ENCODE peak calls at places on chromosomes 2 and 18, in eight cellular contexts. K is astrocyte of the spinal cord, R is H1, F is body of pancreas, H is GM12865, O is K562, U is psoas muscle, Y is fibroblast of lung. T is an unnamed sample.

GRCh38 chr2:208406474-208407451 is at the start of gene PTH2R:
- DNase-seq in K (no peak), R (peak; percentile 65), F (peak; percentile 50), H (no peak), O (peak; percentile 14), U (peak; percentile 48), Y (peak; percentile 5), T (peak; percentile 73)

GRCh38 chr2:23069156-23069555 is 315.8 kb upstream of the KLHL29 start:
- DNase-seq in K (no peak), R (no peak), F (no peak), H (no peak), O (no peak), U (no peak), Y (no peak), T (no peak)

GRCh38 chr2:109636290-109636675 is 22.1 kb downstream of the SOWAHC start:
- DNase-seq in K (no peak), R (no peak), F (no peak), H (no peak), O (no peak), U (no peak), Y (no peak), T (no peak)

GRCh38 chr2:96909651-96910050 is 39.8 kb upstream of the SEMA4C start:
- DNase-seq in K (no peak), R (no peak), F (no peak), H (no peak), O (no peak), U (no peak), Y (no peak), T (no peak)

GRCh38 chr2:181972431-181973190 is 13.0 kb upstream of the PPP1R1C start:
- DNase-seq in K (no peak), R (no peak), F (no peak), H (no peak), O (no peak), U (no peak), Y (peak; percentile 75), T (no peak)

GRCh38 chr2:239917128-239917956 is 107.8 kb downstream of the NDUFA10 start:
- DNase-seq in K (no peak), R (no peak), F (no peak), H (no peak), O (no peak), U (no peak), Y (no peak), T (peak; percentile 4)

GRCh38 chr2:3661149-3661660 is 3.2 kb downstream of the ALLC start:
- DNase-seq in K (no peak), R (no peak), F (no peak), H (no peak), O (no peak), U (no peak), Y (no peak), T (no peak)

GRCh38 chr18:31973929-31974546 is 31.1 kb upstream of the TRAPPC8 start:
- DNase-seq in K (no peak), R (no peak), F (no peak), H (no peak), O (no peak), U (no peak), Y (no peak), T (no peak)

GRCh38 chr2:40886660-40887059 is 434.8 kb upstream of the SLC8A1 start:
- DNase-seq in K (no peak), R (no peak), F (no peak), H (no peak), O (no peak), U (no peak), Y (no peak), T (no peak)

GRCh38 chr18:38487521-38487920 is 921.9 kb upstream of the CELF4 start:
- DNase-seq in K (no peak), R (no peak), F (no peak), H (no peak), O (no peak), U (no peak), Y (no peak), T (no peak)

GRCh38 chr2:227153766-227154486 is 10.1 kb downstream of the COL4A4 start:
- DNase-seq in K (no peak), R (no peak), F (no peak), H (no peak), O (no peak), U (no peak), Y (peak; percentile 12), T (no peak)

GRCh38 chr2:177334940-177335543 is 57.5 kb upstream of the AGPS start:
- DNase-seq in K (peak; percentile 49), R (no peak), F (peak; percentile 20), H (peak; percentile 50), O (peak; percentile 74), U (no peak), Y (peak; percentile 61), T (no peak)

GRCh38 chr2:200860092-200860795 is 4.2 kb downstream of the CLK1 start:
- DNase-seq in K (no peak), R (no peak), F (no peak), H (no peak), O (peak; percentile 15), U (no peak), Y (peak; percentile 43), T (no peak)

GRCh38 chr2:109129356-109129920 is 433 bp downstream of the SH3RF3 start:
- DNase-seq in K (peak; percentile 34), R (peak; percentile 59), F (no peak), H (peak; percentile 34), O (no peak), U (peak; percentile 74), Y (no peak), T (peak; percentile 75)

GRCh38 chr2:42513252-42513918 is 19.6 kb upstream of the KCNG3 start:
- DNase-seq in K (peak; percentile 33), R (peak; percentile 62), F (peak; percentile 50), H (peak; percentile 56), O (peak; percentile 54), U (no peak), Y (peak; percentile 68), T (no peak)

GRCh38 chr2:195658541-195658890 is 1.5 kb downstream of the SLC39A10 start:
- DNase-seq in K (peak; percentile 88), R (no peak), F (peak; percentile 21), H (peak; percentile 62), O (no peak), U (no peak), Y (peak; percentile 79), T (no peak)

GRCh38 chr2:98546186-98546585 is 62.1 kb downstream of the COA5 start:
- DNase-seq in K (no peak), R (no peak), F (no peak), H (no peak), O (no peak), U (no peak), Y (no peak), T (no peak)

GRCh38 chr18:58674159-58674558 is 2.9 kb downstream of the MALT1 start:
- DNase-seq in K (no peak), R (no peak), F (no peak), H (no peak), O (no peak), U (no peak), Y (no peak), T (no peak)
- H3K4me3 ChIP-seq in K (no peak overlapping the region), R (no peak overlapping the region), F (no peak overlapping the region), H (peak overlapping the region; percentile 90), O (no peak overlapping the region), U (no peak overlapping the region), Y (no peak overlapping the region), T (no peak overlapping the region)

GRCh38 chr2:24375349-24376087 is 15.2 kb upstream of the ITSN2 start:
- DNase-seq in K (no peak), R (peak; percentile 37), F (no peak), H (no peak), O (no peak), U (no peak), Y (no peak), T (no peak)
- TF ChIP-seq CTCF in K (no peak), R (no peak), F (no peak), H (no peak), O (no peak), U (no peak), Y (no peak), T (no peak)

DNA sequence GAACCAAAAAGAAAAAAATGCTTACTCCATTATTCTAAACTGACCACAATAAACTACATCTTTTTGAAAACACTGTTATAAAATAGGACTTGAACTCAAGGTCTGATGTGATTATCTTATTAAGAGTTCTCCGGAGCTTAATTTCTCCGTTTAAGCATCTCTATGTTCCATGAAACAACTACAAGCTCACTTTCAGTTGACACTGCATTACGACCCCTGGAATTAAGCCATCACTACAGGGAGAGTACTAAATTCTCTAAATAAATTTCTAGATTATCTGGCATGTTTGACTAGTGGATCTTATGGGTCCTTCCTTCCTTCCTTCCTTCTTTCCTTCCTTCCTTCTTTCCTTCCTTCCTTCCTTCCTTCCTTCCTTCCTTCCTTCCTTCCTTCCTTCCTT is 249.0 kb downstream of the IKZF2 start:
- DNase-seq in K (no peak), R (no peak), F (no peak), H (no peak), O (no peak), U (no peak), Y (no peak), T (no peak)
- H3K4me3 ChIP-seq in K (no peak overlapping the region), R (no peak overlapping the region), F (no peak overlapping the region), H (no peak overlapping the region), O (no peak overlapping the region), U (no peak overlapping the region), Y (no peak overlapping the region), T (no peak overlapping the region)

DNA sequence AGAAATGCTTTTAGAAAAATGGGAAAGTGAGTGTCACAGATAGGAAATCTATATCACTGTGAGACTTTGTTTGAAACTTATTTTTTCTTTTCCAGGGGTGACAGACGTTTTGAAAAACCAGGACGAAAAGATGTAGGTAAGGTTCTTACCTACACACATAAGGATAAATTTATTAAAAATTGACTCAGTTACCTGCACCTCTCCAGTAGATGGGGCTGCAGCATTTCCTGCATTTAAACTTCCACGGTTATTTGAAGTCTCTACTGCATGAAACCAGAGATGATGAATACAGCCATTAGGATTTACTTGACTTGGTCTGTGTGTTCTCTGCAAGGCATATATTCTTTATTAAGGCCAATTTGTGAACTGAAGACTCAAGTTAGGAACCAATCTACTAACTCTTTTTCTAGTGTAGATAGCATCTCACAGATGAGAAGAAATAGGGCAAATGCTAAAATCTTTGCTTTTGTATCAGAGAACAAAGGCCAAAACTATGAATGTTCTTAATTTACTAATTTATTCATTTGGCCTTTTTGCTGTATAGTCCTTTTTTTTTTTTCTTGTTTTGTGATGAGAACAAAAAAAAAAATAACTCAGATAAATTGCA is 15.0 kb downstream of the KCNJ13 start:
- DNase-seq in K (peak; percentile 54), R (no peak), F (no peak), H (peak; percentile 53), O (no peak), U (no peak), Y (peak; percentile 47), T (no peak)
- TF ChIP-seq CTCF in K (peak; percentile 65), R (peak; percentile 36), F (peak; percentile 52), H (peak; percentile 52), O (no peak), U (peak; percentile 45), Y (peak; percentile 34), T (peak; percentile 51)

T was measured in kidney.